ENCODE peak calls at places on chromosomes 3 and 15, in nine cellular contexts. K is gastrocnemius medialis, S is breast epithelium, H is tibial nerve, D is stomach, V is heart left ventricle, L is ovary, B is transverse colon, G is A549. P is an unnamed sample.

GRCh38 chr3:71225951-71226564 is 357.5 kb downstream of the FOXP1 start:
- DNase-seq in H (no peak), V (no peak), G (no peak), B (no peak), K (no peak), D (no peak), S (no peak), L (no peak), P (no peak)

GRCh38 chr15:83449928-83450501 is 2.9 kb downstream of the SH3GL3 start:
- DNase-seq in H (no peak), B (no peak), D (no peak), K (no peak), S (no peak), L (no peak), V (no peak), G (no peak), P (no peak)

GRCh38 chr15:53272116-53272515 is 482.0 kb upstream of the ONECUT1 start:
- DNase-seq in G (no peak), V (no peak), H (no peak), S (no peak), D (no peak), B (no peak), L (no peak), K (no peak), P (no peak)

GRCh38 chr3:150330174-150330573 is 77.9 kb upstream of the TSC22D2 start:
- DNase-seq in V (no peak), H (no peak), D (no peak), L (no peak), K (no peak), B (no peak), G (no peak), S (no peak), P (no peak)

GRCh38 chr3:106030620-106030945 is 161.8 kb upstream of the CBLB start:
- DNase-seq in H (no peak), G (no peak), B (no peak), V (no peak), S (no peak), D (no peak), L (no peak), K (no peak), P (no peak)

GRCh38 chr15:98017150-98017964 is 56.9 kb downstream of the ARRDC4 start:
- DNase-seq in G (no peak), D (no peak), K (no peak), B (no peak), L (no peak), S (no peak), H (no peak), V (no peak), P (no peak)

GRCh38 chr3:8755564-8756237 is 13.7 kb downstream of the OXTR start:
- DNase-seq in D (no peak), H (no peak), V (no peak), G (peak; percentile 47), L (no peak), B (no peak), S (no peak), K (no peak), P (no peak)

GRCh38 chr3:27990837-27991236 is 250.6 kb upstream of the CMC1 start:
- DNase-seq in V (no peak), D (no peak), L (no peak), K (no peak), G (no peak), H (no peak), S (no peak), B (no peak), P (no peak)

GRCh38 chr3:53224536-53224935 is 31.3 kb downstream of the TKT start:
- DNase-seq in H (no peak), S (no peak), B (no peak), D (no peak), G (no peak), V (no peak), L (no peak), K (no peak), P (no peak)

GRCh38 chr3:19016846-19017245 is 131.5 kb upstream of the KCNH8 start:
- DNase-seq in V (no peak), D (no peak), G (no peak), H (no peak), B (no peak), L (no peak), K (no peak), S (no peak), P (no peak)

GRCh38 chr15:66658057-66658456 is 44.0 kb upstream of the SMAD6 start:
- DNase-seq in G (no peak), S (no peak), H (no peak), L (no peak), V (no peak), K (no peak), B (no peak), D (no peak), P (no peak)

GRCh38 chr15:73983211-73983727 is 8.8 kb downstream of the STOML1 start:
- DNase-seq in D (no peak), K (peak; percentile 62), H (no peak), V (peak; percentile 59), B (peak; percentile 47), L (peak; percentile 65), S (peak; percentile 84), G (no peak), P (no peak)

GRCh38 chr15:32908135-32908801 is 190.5 kb downstream of the GREM1 start:
- DNase-seq in G (no peak), L (peak; percentile 19), V (no peak), B (peak; percentile 15), H (no peak), S (no peak), K (no peak), D (no peak), P (no peak)

GRCh38 chr15:68725736-68726135 is 95.0 kb downstream of the ANP32A start:
- DNase-seq in G (no peak), L (peak; percentile 81), V (peak; percentile 69), K (peak; percentile 50), D (peak; percentile 32), B (peak; percentile 40), S (no peak), H (no peak), P (no peak)

GRCh38 chr15:75313116-75313845 is 22.6 kb upstream of the COMMD4 start:
- DNase-seq in G (no peak), K (no peak), S (no peak), L (no peak), V (no peak), D (no peak), H (no peak), B (no peak), P (no peak)

GRCh38 chr15:57727031-57727430 is 20.5 kb downstream of the POLR2M start:
- DNase-seq in G (no peak), H (no peak), D (no peak), L (no peak), S (no peak), K (no peak), B (no peak), V (no peak), P (no peak)

DNA sequence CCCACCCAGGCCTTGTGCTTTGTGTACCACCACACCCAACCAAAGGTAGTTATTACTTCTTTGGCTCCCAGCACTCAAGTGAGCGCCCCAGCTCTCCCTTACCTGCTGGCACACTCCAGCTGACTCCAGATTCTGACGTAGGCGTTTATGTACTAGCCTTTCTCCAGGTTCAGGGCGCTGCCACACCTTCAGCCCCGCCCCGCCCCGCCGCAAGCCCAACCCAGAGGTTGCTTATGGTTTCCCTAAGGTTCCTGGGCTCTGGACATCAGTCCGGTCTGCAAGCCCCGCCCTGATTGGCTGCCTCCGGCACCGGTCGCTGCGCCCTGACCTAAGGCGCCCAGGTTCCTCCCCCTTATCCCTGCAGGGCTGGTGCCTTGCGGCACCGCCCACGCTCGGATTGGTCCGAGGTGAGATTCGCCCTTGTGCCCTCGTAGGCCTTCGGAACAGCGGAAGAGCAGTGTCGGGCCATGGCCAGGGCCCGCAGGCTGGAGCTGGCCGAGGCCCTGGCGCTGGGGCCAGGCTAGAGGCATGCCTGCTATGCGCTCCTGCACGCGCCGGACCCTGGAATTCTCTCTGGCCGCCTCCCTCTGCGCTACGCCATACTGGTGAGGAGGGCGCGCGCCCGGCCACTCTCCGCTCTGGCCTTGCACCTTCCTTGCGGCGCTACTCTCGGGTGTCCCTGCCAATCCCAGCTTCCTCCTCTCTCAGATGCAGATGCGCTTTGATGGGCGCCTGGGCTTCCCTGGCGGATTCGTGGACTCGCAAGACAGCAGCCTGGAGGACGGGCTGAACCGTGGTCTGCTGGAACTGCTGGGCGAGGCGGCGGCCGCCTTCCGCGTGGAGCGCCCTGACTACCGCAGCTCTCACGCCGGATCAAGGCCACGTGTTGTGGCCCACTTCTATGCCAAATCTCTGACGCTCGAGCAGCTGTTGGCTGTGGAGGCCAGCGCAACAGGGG is 19.8 kb upstream of the NUDT16 start:
- DNase-seq in K (peak; percentile 67), D (peak; percentile 96), B (peak; percentile 95), L (peak; percentile 66), G (peak; percentile 36), H (peak; percentile 56), V (peak; percentile 84), S (peak; percentile 90), P (no peak)
- TF ChIP-seq POLR2A in K (no peak), D (no peak), B (peak; percentile 91), L (no peak), G (no peak), H (peak; percentile 46), V (peak; percentile 57), S (no peak), P (no peak)

GRCh38 chr3:178152010-178152409 is 384.2 kb upstream of the KCNMB2 start:
- DNase-seq in H (no peak), K (no peak), B (no peak), V (no peak), G (no peak), S (no peak), L (no peak), D (no peak), P (no peak)
- TF ChIP-seq POLR2A in H (no peak), K (no peak), B (no peak), V (no peak), G (no peak), S (no peak), L (no peak), D (no peak), P (no peak)

DNA sequence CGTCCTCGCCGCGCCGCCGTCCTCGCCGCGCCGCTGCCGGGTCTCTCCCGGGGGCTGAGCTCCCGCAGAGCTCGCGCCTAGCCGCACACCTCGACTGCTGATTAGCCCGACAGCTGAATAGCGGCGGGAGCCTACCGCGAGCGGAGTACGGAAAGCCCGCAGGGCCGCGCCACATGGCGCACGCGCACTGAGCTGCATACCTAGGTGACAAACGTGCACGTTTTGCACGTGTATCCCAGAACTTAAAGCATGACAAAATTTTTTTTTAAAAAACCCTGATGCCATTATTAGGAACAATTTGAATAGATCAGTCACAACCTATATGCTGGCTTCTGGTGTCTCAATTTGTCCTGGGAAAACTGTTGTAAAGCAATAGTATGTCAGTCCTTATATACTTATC is at the start of gene GOLGA8A:
- DNase-seq in L (peak; percentile 25), D (peak; percentile 51), K (peak; percentile 65), H (no peak), V (peak; percentile 68), G (no peak), B (peak; percentile 45), S (peak; percentile 57), P (peak; percentile 30)
- TF ChIP-seq POLR2A in L (no peak), D (no peak), K (no peak), H (no peak), V (no peak), G (no peak), B (no peak), S (no peak), P (peak; percentile 23)

DNA sequence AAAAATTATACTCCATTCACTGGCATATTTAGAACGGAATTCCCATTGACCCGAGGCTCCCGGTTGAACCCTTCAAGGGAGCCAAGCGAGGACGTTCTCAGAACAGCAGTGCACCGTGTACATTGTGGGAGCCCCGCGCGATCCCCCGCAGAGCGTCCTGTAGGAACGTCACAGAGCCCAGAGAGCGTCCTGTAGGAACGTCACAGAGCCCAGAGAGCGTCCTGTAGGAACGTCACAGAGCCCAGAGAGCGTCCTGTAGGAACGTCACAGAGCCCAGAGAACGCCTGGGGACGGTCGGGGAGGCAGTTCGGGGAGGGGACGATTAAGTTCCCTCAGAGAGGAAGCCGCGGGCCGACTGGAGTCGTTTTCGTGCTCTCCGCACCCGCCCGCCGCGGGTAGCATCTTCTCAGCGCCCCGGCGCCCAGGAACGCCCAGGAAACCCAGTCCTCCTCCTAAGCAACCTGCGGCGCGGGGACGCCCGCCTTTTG is 506 bp upstream of the ATP1B3 start:
- DNase-seq in B (peak; percentile 73), H (peak; percentile 64), K (peak; percentile 50), L (peak; percentile 75), G (peak; percentile 27), D (peak; percentile 56), S (no peak), V (peak; percentile 77), P (no peak)
- TF ChIP-seq POLR2A in B (peak; percentile 40), H (no peak), K (peak; percentile 18), L (no peak), G (no peak), D (peak; percentile 28), S (no peak), V (peak; percentile 22), P (peak; percentile 59)

P was measured in H54.